ENCODE peak calls at places on chromosomes 12 and 14, in six cellular contexts. Z is Panc1; J is Karpas-422; F is adrenal gland; P is kidney epithelial cell; N is CD4-positive, alpha-beta memory T cell. S is an unnamed sample.
A peak's percentile ranks its signal among the peaks of the same experiment; 100 is the strongest.

GRCh38 chr14:75113932-75114539 is 12.8 kb downstream of the NEK9 start:
- DNase-seq in Z (no peak), J (no peak), F (no peak), P (no peak), N (peak; percentile 3), S (no peak)

GRCh38 chr14:105019861-105020814 is 745 bp downstream of the CDCA4 start:
- DNase-seq in Z (no peak), J (peak; percentile 79), F (peak; percentile 18), P (no peak), N (peak; percentile 65), S (no peak)

GRCh38 chr12:10052111-10052913 is 21.8 kb downstream of the CLEC9A start:
- DNase-seq in Z (no peak), J (no peak), F (no peak), P (no peak), N (no peak), S (no peak)

GRCh38 chr14:101980700-101981099 is 16.3 kb downstream of the DYNC1H1 start:
- DNase-seq in Z (peak; percentile 87), J (no peak), F (peak; percentile 92), P (peak; percentile 99), N (no peak), S (no peak)

GRCh38 chr14:94636744-94637412 is 24.7 kb downstream of the SERPINA3 start:
- DNase-seq in Z (no peak), J (peak; percentile 58), F (peak; percentile 22), P (no peak), N (no peak), S (no peak)

GRCh38 chr14:101132051-101132541 is 228.6 kb upstream of the RTL1 start:
- DNase-seq in Z (no peak), J (no peak), F (no peak), P (no peak), N (no peak), S (no peak)

GRCh38 chr14:55433880-55434804 is 6.3 kb downstream of the TBPL2 start:
- DNase-seq in Z (no peak), J (no peak), F (no peak), P (no peak), N (no peak), S (no peak)

GRCh38 chr12:127745466-127746220 is 521.3 kb upstream of the TMEM132C start:
- DNase-seq in Z (no peak), J (no peak), F (no peak), P (no peak), N (no peak), S (no peak)

DNA sequence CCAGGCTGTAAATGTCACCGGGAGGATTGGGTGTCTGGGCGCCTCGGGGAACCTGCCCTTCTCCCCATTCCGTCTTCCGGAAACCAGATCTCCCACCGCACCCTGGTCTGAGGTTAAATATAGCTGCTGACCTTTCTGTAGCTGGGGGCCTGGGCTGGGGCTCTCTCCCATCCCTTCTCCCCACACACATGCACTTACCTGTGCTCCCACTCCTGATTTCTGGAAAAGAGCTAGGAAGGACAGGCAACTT is 1.3 kb downstream of the GAPDH start:
- DNase-seq in Z (no peak), J (no peak), F (no peak), P (no peak), N (no peak), S (no peak)
- H3K36me3 ChIP-seq in Z (peaks cover 11% of the 10 kb centered on the region), J (peaks cover 27% of the 10 kb centered on the region), F (peaks cover 47% of the 10 kb centered on the region), P (peaks cover 10% of the 10 kb centered on the region), N (peaks cover 30% of the 10 kb centered on the region), S (peaks cover 39% of the 10 kb centered on the region)

GRCh38 chr14:76754586-76754985 is 6.7 kb upstream of the VASH1 start:
- DNase-seq in Z (no peak), J (no peak), F (no peak), P (no peak), N (no peak), S (no peak)
- H3K27me3 ChIP-seq in Z (no peaks in the 10 kb centered on the region), J (no peaks in the 10 kb centered on the region), F (no peaks in the 10 kb centered on the region), P (peaks cover 4% of the 10 kb centered on the region), N (no peaks in the 10 kb centered on the region), S (peaks cover 4% of the 10 kb centered on the region)

DNA sequence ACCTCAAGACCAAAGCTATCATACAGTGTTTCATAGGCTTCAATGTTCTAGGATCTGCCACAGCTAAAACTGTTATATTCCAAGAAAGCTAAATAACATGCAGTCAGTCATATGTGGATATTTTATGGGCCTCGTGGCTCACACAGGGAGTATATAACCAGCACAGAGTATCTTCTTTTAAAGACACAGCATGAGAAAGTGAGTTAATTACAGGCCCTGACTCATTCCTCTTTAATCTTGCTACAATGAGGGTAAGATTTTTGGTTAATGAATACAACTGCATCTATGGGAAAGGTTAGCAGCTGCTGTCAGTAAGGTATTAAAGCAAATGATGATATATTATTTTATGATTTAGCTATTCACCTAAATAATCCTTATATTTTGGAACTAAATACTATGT is 111.0 kb downstream of the TRAFD1 start:
- DNase-seq in Z (no peak), J (no peak), F (no peak), P (no peak), N (no peak), S (no peak)
- H3K36me3 ChIP-seq in Z (peaks cover 19% of the 10 kb centered on the region), J (no peaks in the 10 kb centered on the region), F (peaks cover 79% of the 10 kb centered on the region), P (peaks cover 1% of the 10 kb centered on the region), N (peaks cover 38% of the 10 kb centered on the region), S (peaks cover 8% of the 10 kb centered on the region)

GRCh38 chr14:88247228-88247627 is 75.8 kb downstream of the KCNK10 start:
- DNase-seq in Z (no peak), J (no peak), F (no peak), P (no peak), N (no peak), S (no peak)

GRCh38 chr14:88245321-88245720 is 77.7 kb downstream of the KCNK10 start:
- DNase-seq in Z (no peak), J (no peak), F (no peak), P (no peak), N (no peak), S (no peak)

GRCh38 chr14:88241810-88242209 is 81.3 kb downstream of the KCNK10 start:
- DNase-seq in Z (no peak), J (no peak), F (no peak), P (no peak), N (no peak), S (no peak)

GRCh38 chr14:88242426-88242825 is 80.6 kb downstream of the KCNK10 start:
- DNase-seq in Z (no peak), J (no peak), F (no peak), P (no peak), N (no peak), S (no peak)
- H3K27me3 ChIP-seq in Z (no peaks in the 10 kb centered on the region), J (no peaks in the 10 kb centered on the region), F (peaks cover 4% of the 10 kb centered on the region), P (no peaks in the 10 kb centered on the region), N (no peaks in the 10 kb centered on the region), S (no peaks in the 10 kb centered on the region)

GRCh38 chr12:56425940-56426438 is 23.2 kb downstream of the TIMELESS start:
- DNase-seq in Z (no peak), J (no peak), F (no peak), P (no peak), N (no peak), S (no peak)

GRCh38 chr12:56425188-56425587 is 24.0 kb downstream of the TIMELESS start:
- DNase-seq in Z (no peak), J (no peak), F (no peak), P (no peak), N (no peak), S (no peak)

GRCh38 chr12:56417739-56418138 is 31.5 kb downstream of the TIMELESS start:
- DNase-seq in Z (no peak), J (no peak), F (no peak), P (no peak), N (no peak), S (no peak)

DNA sequence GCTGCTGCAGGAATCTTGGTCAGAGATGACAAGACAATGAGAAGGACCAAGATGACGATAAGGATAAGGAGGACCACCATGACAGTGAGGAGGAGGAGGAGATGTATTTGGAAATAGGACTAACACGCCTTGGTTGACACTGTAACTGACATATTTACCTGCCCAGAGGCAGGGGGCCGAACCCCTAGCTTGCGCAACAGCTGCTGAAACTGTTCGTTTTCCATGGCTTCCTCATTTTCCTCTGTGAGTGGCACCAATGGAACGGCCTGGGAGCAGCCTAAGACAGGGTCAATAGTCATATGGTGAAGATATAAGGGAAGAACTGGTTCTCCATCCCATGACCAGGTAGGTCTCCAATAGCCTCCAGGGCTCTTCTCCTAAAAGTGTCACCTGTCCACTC is 28.8 kb downstream of the TIMELESS start:
- DNase-seq in Z (no peak), J (no peak), F (no peak), P (no peak), N (no peak), S (no peak)
- H3K36me3 ChIP-seq in Z (peaks cover 18% of the 10 kb centered on the region), J (peaks cover 44% of the 10 kb centered on the region), F (peaks cover 4% of the 10 kb centered on the region), P (peaks cover 2% of the 10 kb centered on the region), N (no peaks in the 10 kb centered on the region), S (peaks cover 32% of the 10 kb centered on the region)

S was measured in iPS DF 6.9.